ENCODE peak calls at places on chromosomes 5 and 9, in seven cellular contexts. D, K, G, R, S, H and M are unnamed samples.

GRCh38 chr9:106286249-106286648 is 576.7 kb upstream of the ZNF462 start:
- DNase-seq in D (peak; percentile 26), K (no peak), G (no peak), R (no peak), S (no peak), H (no peak), M (no peak)

GRCh38 chr5:115169392-115170127 is at the start of gene TRIM36:
- DNase-seq in D (peak; percentile 98), K (peak; percentile 91), G (peak; percentile 92), R (no peak), S (peak; percentile 97), H (peak; percentile 95), M (peak; percentile 98)

GRCh38 chr5:62649025-62649424 is 70.4 kb downstream of the LRRC70 start:
- DNase-seq in D (no peak), K (no peak), G (no peak), R (no peak), S (no peak), H (no peak), M (no peak)

GRCh38 chr9:73090214-73090613 is 61.5 kb upstream of the ANXA1 start:
- DNase-seq in D (no peak), K (no peak), G (no peak), R (no peak), S (no peak), H (no peak), M (no peak)

GRCh38 chr5:81759632-81760005 is 8.7 kb upstream of the SSBP2 start:
- DNase-seq in D (no peak), K (no peak), G (no peak), R (no peak), S (no peak), H (no peak), M (no peak)

GRCh38 chr9:89648247-89649000 is 43.6 kb downstream of the GADD45G start:
- DNase-seq in D (no peak), K (peak; percentile 61), G (no peak), R (no peak), S (no peak), H (no peak), M (peak; percentile 30)

GRCh38 chr5:107300928-107301327 is 369.8 kb downstream of the EFNA5 start:
- DNase-seq in D (no peak), K (no peak), G (peak; percentile 24), R (no peak), S (no peak), H (no peak), M (no peak)

GRCh38 chr9:4097991-4098390 is 201.9 kb downstream of the GLIS3 start:
- DNase-seq in D (no peak), K (no peak), G (peak; percentile 67), R (no peak), S (no peak), H (no peak), M (no peak)

GRCh38 chr5:168066536-168067208 is 224.8 kb upstream of the WWC1 start:
- DNase-seq in D (no peak), K (no peak), G (no peak), R (peak; percentile 14), S (no peak), H (no peak), M (no peak)

GRCh38 chr5:30376848-30377247 is 816.6 kb upstream of the CDH6 start:
- DNase-seq in D (no peak), K (no peak), G (no peak), R (no peak), S (no peak), H (no peak), M (no peak)

GRCh38 chr5:29770936-29771335 is 1422.5 kb upstream of the CDH6 start:
- DNase-seq in D (no peak), K (no peak), G (no peak), R (no peak), S (no peak), H (no peak), M (no peak)

GRCh38 chr5:95973793-95974325 is 12.2 kb upstream of the ELL2 start:
- DNase-seq in D (no peak), K (no peak), G (peak; percentile 90), R (no peak), S (no peak), H (no peak), M (no peak)

GRCh38 chr5:174427304-174427703 is 297.1 kb upstream of the MSX2 start:
- DNase-seq in D (no peak), K (no peak), G (no peak), R (no peak), S (no peak), H (no peak), M (no peak)

GRCh38 chr5:91144491-91145232 is 238.5 kb downstream of the ARRDC3 start:
- DNase-seq in D (no peak), K (no peak), G (no peak), R (no peak), S (no peak), H (no peak), M (no peak)

GRCh38 chr5:60386398-60386797 is 313.6 kb downstream of the DEPDC1B start:
- DNase-seq in D (no peak), K (no peak), G (no peak), R (no peak), S (no peak), H (no peak), M (no peak)

GRCh38 chr5:132877466-132877865 is 4.0 kb downstream of the LEAP2 start:
- DNase-seq in D (no peak), K (no peak), G (no peak), R (no peak), S (no peak), H (no peak), M (no peak)

GRCh38 chr5:67047616-67048015 is 149.0 kb downstream of the CD180 start:
- DNase-seq in D (no peak), K (no peak), G (no peak), R (no peak), S (no peak), H (no peak), M (no peak)

GRCh38 chr5:671459-672328 is 21.5 kb downstream of the TPPP start:
- DNase-seq in D (peak; percentile 80), K (peak; percentile 87), G (peak; percentile 63), R (no peak), S (peak; percentile 78), H (peak; percentile 69), M (peak; percentile 87)

GRCh38 chr5:133612021-133612860 is at the start of gene FSTL4:
- DNase-seq in D (peak; percentile 69), K (no peak), G (no peak), R (no peak), S (peak; percentile 67), H (peak; percentile 40), M (peak; percentile 83)

GRCh38 chr5:160287378-160288051 is 24.8 kb downstream of the CCNJL start:
- DNase-seq in D (peak; percentile 42), K (no peak), G (peak; percentile 47), R (no peak), S (peak; percentile 92), H (peak; percentile 85), M (peak; percentile 92)

GRCh38 chr5:159469496-159470370 is 139.4 kb upstream of the IL12B start:
- DNase-seq in D (no peak), K (no peak), G (no peak), R (no peak), S (no peak), H (no peak), M (no peak)

GRCh38 chr5:131548190-131548589 is 86.8 kb downstream of the RAPGEF6 start:
- DNase-seq in D (no peak), K (no peak), G (peak; percentile 47), R (no peak), S (no peak), H (no peak), M (no peak)

GRCh38 chr9:88799706-88800682 is 191.3 kb upstream of the S1PR3 start:
- DNase-seq in D (no peak), K (no peak), G (no peak), R (no peak), S (no peak), H (no peak), M (no peak)

DNA sequence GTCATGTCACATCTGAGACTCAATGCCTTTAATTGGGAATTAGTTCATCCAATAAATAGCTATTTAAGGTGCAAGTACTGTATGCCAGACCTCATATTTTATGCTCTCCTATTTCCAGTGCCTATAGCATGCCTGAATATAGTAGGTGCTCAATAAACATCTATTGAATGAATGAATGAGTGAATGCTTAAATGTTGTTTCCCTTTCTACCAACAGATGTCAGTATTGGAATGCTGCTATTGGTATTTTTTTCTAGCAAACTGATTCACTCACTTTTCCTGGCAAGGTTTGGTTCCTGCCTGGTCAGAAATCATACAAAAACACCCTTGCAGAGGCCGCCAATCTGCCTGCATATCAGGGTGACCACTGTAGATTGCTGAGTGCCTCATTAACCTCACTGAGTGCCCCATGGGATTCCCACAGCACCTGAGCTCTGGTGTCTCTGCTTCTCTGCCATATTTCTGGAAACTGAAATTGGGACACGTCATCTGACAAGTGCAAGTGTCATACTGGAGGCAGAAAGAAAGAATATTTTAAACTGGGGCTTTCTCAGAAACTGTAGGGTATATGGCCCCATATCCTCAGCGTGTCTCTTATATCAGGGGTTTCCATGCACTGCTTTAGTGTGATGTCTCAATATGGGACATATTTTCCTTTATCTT is 359.7 kb downstream of the TRIM32 start:
- DNase-seq in D (no peak), K (no peak), G (peak; percentile 13), R (no peak), S (no peak), H (no peak), M (no peak)
- TF ChIP-seq CTCF in D (peak; percentile 21), K (no peak), G (peak; percentile 43), R (no peak), S (no peak), H (no peak), M (no peak)

GRCh38 chr9:109186857-109187256 is 19.8 kb upstream of the FRRS1L start:
- DNase-seq in D (no peak), K (no peak), G (no peak), R (no peak), S (no peak), H (no peak), M (no peak)

GRCh38 chr9:109181284-109181683 is 14.2 kb upstream of the FRRS1L start:
- DNase-seq in D (no peak), K (no peak), G (no peak), R (no peak), S (no peak), H (no peak), M (no peak)

GRCh38 chr9:109182550-109182939 is 15.5 kb upstream of the FRRS1L start:
- DNase-seq in D (no peak), K (no peak), G (no peak), R (no peak), S (no peak), H (no peak), M (no peak)

GRCh38 chr9:109179801-109180523 is 12.9 kb upstream of the FRRS1L start:
- DNase-seq in D (no peak), K (no peak), G (no peak), R (no peak), S (no peak), H (no peak), M (no peak)

GRCh38 chr9:109182940-109183798 is 16.1 kb upstream of the FRRS1L start:
- DNase-seq in D (peak; percentile 25), K (no peak), G (peak; percentile 49), R (no peak), S (peak; percentile 57), H (no peak), M (no peak)
- TF ChIP-seq CTCF in D (peak; percentile 32), K (peak; percentile 21), G (peak; percentile 79), R (peak; percentile 61), S (no peak), H (no peak), M (peak; percentile 29)

GRCh38 chr5:2254404-2254803 is 371.7 kb upstream of the IRX4 start:
- DNase-seq in D (no peak), K (no peak), G (no peak), R (no peak), S (no peak), H (no peak), M (no peak)
- TF ChIP-seq CTCF in D (no peak), K (no peak), G (no peak), R (no peak), S (no peak), H (no peak), M (no peak)

GRCh38 chr9:87725900-87726709 is at the start of gene CTSL:
- DNase-seq in D (peak; percentile 86), K (peak; percentile 98), G (peak; percentile 90), R (no peak), S (peak; percentile 85), H (peak; percentile 90), M (peak; percentile 95)
- TF ChIP-seq CTCF in D (no peak), K (no peak), G (peak; percentile 28), R (peak; percentile 41), S (no peak), H (no peak), M (peak; percentile 32)